ENCODE peak calls at places on chromosomes 2 and 18, in five cellular contexts. R, U, M, C and P are unnamed samples.

GRCh38 chr2:100277540-100278207 is 44.6 kb downstream of the LONRF2 start:
- DNase-seq in R (no peak), U (no peak), M (no peak), C (no peak), P (no peak)

GRCh38 chr2:237122214-237122666 is 36.6 kb downstream of the COPS8 start:
- DNase-seq in R (peak; percentile 48), U (peak; percentile 79), M (peak; percentile 87), C (peak; percentile 82), P (no peak)

GRCh38 chr2:174300114-174300513 is 34.6 kb upstream of the SP9 start:
- DNase-seq in R (no peak), U (no peak), M (no peak), C (no peak), P (no peak)

GRCh38 chr18:46712406-46712805 is 44.4 kb downstream of the ST8SIA5 start:
- DNase-seq in R (no peak), U (no peak), M (no peak), C (no peak), P (no peak)

GRCh38 chr18:70553961-70554325 is 265.1 kb downstream of the SOCS6 start:
- DNase-seq in R (no peak), U (no peak), M (no peak), C (no peak), P (no peak)

GRCh38 chr2:197209274-197209673 is 101.3 kb downstream of the ANKRD44 start:
- DNase-seq in R (no peak), U (no peak), M (no peak), C (no peak), P (no peak)

GRCh38 chr2:128313076-128313836 is 5.4 kb downstream of the HS6ST1 start:
- DNase-seq in R (no peak), U (peak; percentile 18), M (peak; percentile 65), C (peak; percentile 65), P (no peak)

GRCh38 chr2:202113571-202114142 is 40.6 kb downstream of the KIAA2012 start:
- DNase-seq in R (no peak), U (no peak), M (no peak), C (no peak), P (no peak)

GRCh38 chr2:37653805-37654378 is 17.6 kb downstream of the CDC42EP3 start:
- DNase-seq in R (peak; percentile 49), U (no peak), M (no peak), C (no peak), P (peak; percentile 86)

GRCh38 chr18:74944676-74945075 is 264.3 kb downstream of the PTGR3 start:
- DNase-seq in R (no peak), U (no peak), M (no peak), C (no peak), P (no peak)

GRCh38 chr2:146244131-146244530 is 1600.7 kb upstream of the ACVR2A start:
- DNase-seq in R (no peak), U (no peak), M (no peak), C (no peak), P (no peak)

GRCh38 chr18:75548353-75548752 is 120.8 kb upstream of the SMIM21 start:
- DNase-seq in R (no peak), U (peak; percentile 18), M (no peak), C (peak; percentile 67), P (no peak)

GRCh38 chr2:205198130-205198505 is 484.2 kb upstream of the NRP2 start:
- DNase-seq in R (no peak), U (no peak), M (no peak), C (peak; percentile 53), P (no peak)

GRCh38 chr2:218229239-218229638 is 12.2 kb downstream of the ARPC2 start:
- DNase-seq in R (no peak), U (no peak), M (no peak), C (no peak), P (no peak)

GRCh38 chr2:240353944-240354343 is 81.5 kb upstream of the GPC1 start:
- DNase-seq in R (no peak), U (no peak), M (peak; percentile 29), C (no peak), P (no peak)

GRCh38 chr2:55161295-55162210 is 70.5 kb downstream of the CLHC1 start:
- DNase-seq in R (no peak), U (no peak), M (no peak), C (no peak), P (no peak)

GRCh38 chr18:35818353-35818667 is 154.2 kb upstream of the RMP24 start:
- DNase-seq in R (no peak), U (no peak), M (no peak), C (no peak), P (no peak)

GRCh38 chr2:193580176-193580950 is 1385.6 kb upstream of the TMEFF2 start:
- DNase-seq in R (no peak), U (no peak), M (no peak), C (no peak), P (peak; percentile 14)

GRCh38 chr2:72130671-72131360 is 16.8 kb downstream of the CYP26B1 start:
- DNase-seq in R (no peak), U (no peak), M (no peak), C (peak; percentile 60), P (no peak)

GRCh38 chr2:238947920-238948710 is 100.2 kb downstream of the TWIST2 start:
- DNase-seq in R (no peak), U (peak; percentile 92), M (peak; percentile 81), C (peak; percentile 10), P (peak; percentile 60)

GRCh38 chr2:238946586-238947242 is 98.8 kb downstream of the TWIST2 start:
- DNase-seq in R (no peak), U (no peak), M (peak; percentile 37), C (no peak), P (peak; percentile 66)

GRCh38 chr2:238942941-238943715 is 95.2 kb downstream of the TWIST2 start:
- DNase-seq in R (no peak), U (no peak), M (no peak), C (no peak), P (peak; percentile 31)

GRCh38 chr2:238947243-238947760 is 99.4 kb downstream of the TWIST2 start:
- DNase-seq in R (no peak), U (no peak), M (peak; percentile 17), C (no peak), P (peak; percentile 51)

DNA sequence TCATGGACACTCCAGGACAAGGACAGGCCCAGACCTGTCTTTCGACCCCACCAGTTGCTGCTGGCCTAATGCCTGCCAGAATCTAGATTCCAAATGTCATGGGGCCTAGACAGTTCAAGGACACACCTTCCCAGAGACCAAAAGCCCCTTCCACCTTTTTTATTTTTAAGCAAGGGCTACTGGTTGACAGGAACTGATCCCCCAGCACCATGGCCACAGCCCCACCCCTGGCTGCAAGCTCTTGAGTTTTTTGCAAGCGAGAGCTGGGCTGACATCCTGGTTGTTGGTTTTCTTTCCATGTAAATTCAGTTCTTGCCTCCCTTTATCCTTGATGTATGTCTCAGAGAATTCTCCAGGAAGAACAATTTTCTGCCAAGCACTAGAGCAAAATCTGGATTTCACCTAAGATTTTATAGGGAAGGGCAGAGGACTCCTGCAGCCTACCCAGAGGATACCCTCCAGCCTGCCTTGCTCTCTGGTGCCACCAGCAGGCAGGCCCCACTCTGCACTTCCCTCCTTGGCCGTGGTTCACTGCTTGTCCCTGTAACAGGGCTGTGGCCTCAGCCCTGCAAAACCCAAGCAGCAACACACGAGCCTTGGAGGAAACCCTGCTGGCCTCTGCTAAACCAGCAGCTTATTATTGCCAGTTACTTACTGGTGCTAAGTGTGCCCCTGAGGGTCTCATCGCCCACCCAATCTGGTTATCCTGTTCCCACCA is 97.7 kb downstream of the TWIST2 start:
- DNase-seq in R (peak; percentile 48), U (peak; percentile 10), M (peak; percentile 86), C (peak; percentile 68), P (peak; percentile 62)
- TF ChIP-seq POLR2AphosphoS5 in R (no peak), U (no peak), M (no peak), C (no peak), P (no peak)

DNA sequence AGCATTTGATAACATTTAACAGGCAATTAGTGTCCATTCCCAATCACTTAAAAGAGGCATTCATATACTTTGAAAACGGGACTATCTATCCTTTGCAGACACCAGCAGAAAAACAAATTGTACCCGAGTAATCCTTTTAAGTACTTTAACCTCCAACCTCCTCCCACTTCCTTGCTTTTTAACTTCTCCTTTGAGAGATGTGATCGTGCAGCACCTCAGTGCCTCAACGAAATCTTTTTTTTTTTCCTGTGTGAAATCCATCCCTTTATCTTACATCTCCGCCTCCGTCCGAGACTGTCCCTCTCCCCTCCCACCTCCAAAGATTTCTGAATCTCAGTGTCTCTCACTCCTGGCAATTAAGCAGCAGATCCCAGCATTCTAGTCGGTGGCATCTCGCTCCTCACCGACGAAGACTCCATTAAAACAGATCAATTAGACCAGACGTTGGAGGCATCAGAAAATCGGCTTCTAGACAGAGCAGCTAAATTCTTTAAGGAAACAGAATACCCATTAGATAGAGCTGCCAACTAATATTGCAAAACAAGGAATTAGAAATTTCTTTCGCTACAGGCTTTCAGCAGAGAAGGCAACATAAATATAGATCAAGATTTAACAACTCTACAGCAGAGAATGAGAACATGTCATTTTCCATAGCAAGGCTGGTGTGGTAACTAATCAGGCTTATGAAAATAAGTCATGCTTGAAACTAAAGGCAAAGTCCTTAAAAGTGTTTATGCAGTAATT is 1.9 kb upstream of the TMEFF2 start:
- DNase-seq in R (no peak), U (no peak), M (no peak), C (peak; percentile 4), P (no peak)
- H3K27me3 ChIP-seq in R (peaks cover 92% of the 10 kb centered on the region), U (no peaks in the 10 kb centered on the region), M (peaks cover 45% of the 10 kb centered on the region), C (peaks cover 61% of the 10 kb centered on the region), P (peaks cover 34% of the 10 kb centered on the region)

DNA sequence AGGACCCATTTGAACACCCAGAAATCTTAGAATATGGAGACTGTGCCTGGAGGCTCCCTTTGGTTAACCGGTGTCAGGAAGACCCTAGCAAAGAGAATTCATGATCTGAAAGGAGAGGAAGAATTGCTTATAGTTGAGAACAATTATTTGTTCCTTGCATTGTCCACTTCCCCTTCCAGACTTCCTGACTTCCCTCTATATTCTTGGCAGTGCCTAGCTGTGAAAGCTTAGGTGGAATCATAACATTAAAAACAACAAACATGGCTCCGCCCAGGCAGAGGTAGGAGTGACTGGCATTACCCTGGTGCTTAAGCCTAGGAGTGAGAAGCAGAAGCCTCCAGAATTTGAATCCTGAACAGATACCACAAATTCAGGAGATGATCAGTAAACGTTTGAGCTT is 1.9 kb downstream of the TTL start:
- DNase-seq in R (no peak), U (no peak), M (no peak), C (no peak), P (no peak)
- H3K4me3 ChIP-seq in R (no peak overlapping the region), U (peak overlapping the region; percentile 83), M (peak overlapping the region; percentile 72), C (peak overlapping the region; percentile 96), P (no peak overlapping the region)

DNA sequence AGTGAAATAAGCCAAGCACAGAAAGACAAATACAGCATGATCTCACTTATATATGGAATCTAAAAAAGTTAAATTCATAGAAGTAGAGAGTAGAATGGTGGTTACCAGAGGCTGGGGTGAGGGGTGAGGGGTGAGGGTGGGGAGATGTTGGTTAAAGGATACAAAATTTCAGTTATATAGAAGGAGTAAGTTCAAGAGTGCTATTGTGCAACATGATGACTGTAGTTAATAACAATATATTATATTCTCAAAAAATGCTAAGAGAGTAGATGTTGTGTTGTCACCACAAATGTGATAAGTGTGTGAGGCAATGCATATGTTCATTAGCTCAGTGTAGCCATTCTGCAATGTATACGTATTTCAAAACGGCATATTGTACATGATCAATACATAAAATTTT is 26.4 kb upstream of the GULP1 start:
- DNase-seq in R (no peak), U (no peak), M (no peak), C (no peak), P (no peak)
- TF ChIP-seq POLR2AphosphoS5 in R (no peak), U (no peak), M (no peak), C (no peak), P (no peak)